ENCODE peak calls at places on chromosomes 2 and 18, in four cellular contexts. X is endothelial cell of umbilical vein, O is HepG2, W is GM23248. Z is an unnamed sample.

GRCh38 chr18:47992266-47992665 is 61.8 kb upstream of the SMAD2 start:
- DNase-seq in O (no peak), X (no peak), W (no peak), Z (no peak)

GRCh38 chr18:69085933-69086332 is 288.1 kb downstream of the CCDC102B start:
- DNase-seq in W (no peak), O (no peak), X (no peak), Z (no peak)

GRCh38 chr2:33022989-33023731 is 76.4 kb downstream of the LTBP1 start:
- DNase-seq in W (peak), O (peak), X (peak), Z (no peak)

GRCh38 chr2:10721344-10722251 is at the start of gene ATP6V1C2:
- DNase-seq in O (no peak), W (peak), X (no peak), Z (peak)

GRCh38 chr2:10911291-10912075 is at the start of gene KCNF1:
- DNase-seq in X (peak), W (peak), O (peak), Z (no peak)

GRCh38 chr2:148930046-148930775 is 55.2 kb downstream of the KIF5C start:
- DNase-seq in W (peak), X (no peak), O (no peak), Z (no peak)

GRCh38 chr18:45657357-45658335 is 42.4 kb downstream of the SLC14A2 start:
- DNase-seq in O (no peak), X (no peak), W (peak), Z (no peak)

GRCh38 chr18:34531110-34531509 is 179.0 kb upstream of the DTNA start:
- DNase-seq in W (no peak), X (no peak), O (no peak), Z (no peak)

GRCh38 chr2:10757814-10758286 is 36.4 kb downstream of the ATP6V1C2 start:
- DNase-seq in W (no peak), X (no peak), O (no peak), Z (no peak)

GRCh38 chr2:9703701-9704221 is 73.0 kb upstream of the YWHAQ start:
- DNase-seq in X (peak), W (peak), O (peak), Z (no peak)

GRCh38 chr2:134375935-134376334 is 122.1 kb downstream of the MGAT5 start:
- DNase-seq in W (peak), X (peak), O (peak), Z (no peak)

GRCh38 chr2:240604291-240604938 is 17.9 kb downstream of the CAPN10 start:
- DNase-seq in X (peak), W (peak), O (peak), Z (peak)

GRCh38 chr2:236663671-236664101 is 94.1 kb downstream of the ACKR3 start:
- DNase-seq in W (peak), X (no peak), O (no peak), Z (no peak)

GRCh38 chr2:71990826-71991225 is 156.8 kb downstream of the CYP26B1 start:
- DNase-seq in W (no peak), X (no peak), O (no peak), Z (no peak)

GRCh38 chr2:235605306-235605998 is 111.6 kb downstream of the AGAP1 start:
- DNase-seq in O (no peak), X (peak), W (peak), Z (no peak)

GRCh38 chr2:142944264-142944663 is 66.8 kb downstream of the KYNU start:
- DNase-seq in W (peak), X (peak), O (no peak), Z (no peak)

GRCh38 chr2:100812573-100812972 is 7.4 kb upstream of the NPAS2 start:
- DNase-seq in O (no peak), X (no peak), W (no peak), Z (no peak)

GRCh38 chr2:10079192-10079930 is 850 bp downstream of the CYS1 start:
- DNase-seq in O (no peak), X (no peak), W (peak), Z (peak)

GRCh38 chr2:53593891-53594585 is 173.6 kb upstream of the CHAC2 start:
- DNase-seq in W (peak), X (no peak), O (no peak), Z (no peak)

GRCh38 chr2:42925742-42926437 is 133.5 kb upstream of the HAAO start:
- DNase-seq in W (peak), O (peak), X (no peak), Z (no peak)

GRCh38 chr2:120929829-120930228 is 194.2 kb downstream of the GLI2 start:
- DNase-seq in X (no peak), W (peak), O (no peak), Z (no peak)

GRCh38 chr2:144115892-144116291 is 404.0 kb downstream of the ZEB2 start:
- DNase-seq in X (no peak), W (peak), O (no peak), Z (no peak)

GRCh38 chr18:12287684-12288405 is 20.2 kb upstream of the TUBB6 start:
- DNase-seq in W (peak), O (peak), X (peak), Z (no peak)

GRCh38 chr2:229463941-229464340 is 192.9 kb upstream of the PID1 start:
- DNase-seq in X (no peak), W (no peak), O (no peak), Z (no peak)

GRCh38 chr2:96816836-96817702 is 1.0 kb downstream of the CNNM3 start:
- DNase-seq in O (peak), W (peak), X (peak), Z (no peak)

GRCh38 chr2:118386636-118387302 is 298.5 kb downstream of the INSIG2 start:
- DNase-seq in W (peak), X (no peak), O (no peak), Z (no peak)

GRCh38 chr18:78713726-78714125 is 265.9 kb upstream of the SALL3 start:
- DNase-seq in O (no peak), W (no peak), X (no peak), Z (no peak)

GRCh38 chr2:159150208-159150607 is 136.3 kb downstream of the WDSUB1 start:
- DNase-seq in O (no peak), X (peak), W (no peak), Z (no peak)

GRCh38 chr18:57931038-57931437 is 113.0 kb upstream of the NEDD4L start:
- DNase-seq in W (no peak), O (no peak), X (no peak), Z (no peak)

GRCh38 chr18:14971461-14972185 is 223.7 kb downstream of the ANKRD30B start:
- DNase-seq in X (peak), O (no peak), W (peak), Z (no peak)

GRCh38 chr2:8144131-8144631 is 537.7 kb upstream of the ID2 start:
- DNase-seq in X (no peak), O (peak), W (no peak), Z (no peak)

GRCh38 chr18:79371536-79372210 is 24.1 kb upstream of the NFATC1 start:
- DNase-seq in O (no peak), W (no peak), X (no peak), Z (no peak)

GRCh38 chr18:21996261-21996892 is 173.0 kb upstream of the GATA6 start:
- DNase-seq in X (no peak), O (peak), W (peak), Z (no peak)

GRCh38 chr2:28350196-28350595 is 42.5 kb upstream of the FOSL2 start:
- DNase-seq in X (no peak), O (no peak), W (no peak), Z (no peak)

GRCh38 chr2:28352104-28352503 is 40.6 kb upstream of the FOSL2 start:
- DNase-seq in X (no peak), O (no peak), W (no peak), Z (no peak)

GRCh38 chr2:28350791-28351285 is 41.8 kb upstream of the FOSL2 start:
- DNase-seq in O (no peak), X (no peak), W (no peak), Z (no peak)

GRCh38 chr2:28352726-28353125 is 39.9 kb upstream of the FOSL2 start:
- DNase-seq in W (no peak), X (no peak), O (no peak), Z (no peak)

DNA sequence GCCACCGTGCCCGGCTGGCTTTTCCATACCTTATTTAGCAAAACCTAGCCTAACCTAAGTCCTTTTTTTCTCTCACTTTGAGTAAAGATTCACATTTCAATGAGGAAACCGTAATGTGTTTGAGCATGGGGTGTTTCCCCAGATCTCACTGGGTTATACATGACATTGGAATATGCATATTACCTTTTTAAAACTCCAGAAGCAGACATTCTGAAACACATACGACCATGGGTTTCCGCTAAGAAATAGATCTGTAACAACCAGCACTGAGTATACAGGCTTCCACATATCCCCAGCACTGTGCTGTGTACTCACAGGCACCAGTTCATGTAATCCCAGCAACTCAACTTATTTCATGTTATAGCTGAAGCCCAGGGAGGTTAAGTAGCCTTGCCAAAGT is 41.0 kb upstream of the FOSL2 start:
- DNase-seq in W (no peak), X (no peak), O (no peak), Z (no peak)
- H3K27ac ChIP-seq in W (no peak), X (no peak), O (no peak), Z (no peak)

GRCh38 chr2:65300772-65301711 is 73.4 kb downstream of the ACTR2 start:
- DNase-seq in W (peak), O (peak), X (no peak), Z (peak)
- H3K9ac ChIP-seq in W (peak), O (peak), X (no peak), Z (peak)

DNA sequence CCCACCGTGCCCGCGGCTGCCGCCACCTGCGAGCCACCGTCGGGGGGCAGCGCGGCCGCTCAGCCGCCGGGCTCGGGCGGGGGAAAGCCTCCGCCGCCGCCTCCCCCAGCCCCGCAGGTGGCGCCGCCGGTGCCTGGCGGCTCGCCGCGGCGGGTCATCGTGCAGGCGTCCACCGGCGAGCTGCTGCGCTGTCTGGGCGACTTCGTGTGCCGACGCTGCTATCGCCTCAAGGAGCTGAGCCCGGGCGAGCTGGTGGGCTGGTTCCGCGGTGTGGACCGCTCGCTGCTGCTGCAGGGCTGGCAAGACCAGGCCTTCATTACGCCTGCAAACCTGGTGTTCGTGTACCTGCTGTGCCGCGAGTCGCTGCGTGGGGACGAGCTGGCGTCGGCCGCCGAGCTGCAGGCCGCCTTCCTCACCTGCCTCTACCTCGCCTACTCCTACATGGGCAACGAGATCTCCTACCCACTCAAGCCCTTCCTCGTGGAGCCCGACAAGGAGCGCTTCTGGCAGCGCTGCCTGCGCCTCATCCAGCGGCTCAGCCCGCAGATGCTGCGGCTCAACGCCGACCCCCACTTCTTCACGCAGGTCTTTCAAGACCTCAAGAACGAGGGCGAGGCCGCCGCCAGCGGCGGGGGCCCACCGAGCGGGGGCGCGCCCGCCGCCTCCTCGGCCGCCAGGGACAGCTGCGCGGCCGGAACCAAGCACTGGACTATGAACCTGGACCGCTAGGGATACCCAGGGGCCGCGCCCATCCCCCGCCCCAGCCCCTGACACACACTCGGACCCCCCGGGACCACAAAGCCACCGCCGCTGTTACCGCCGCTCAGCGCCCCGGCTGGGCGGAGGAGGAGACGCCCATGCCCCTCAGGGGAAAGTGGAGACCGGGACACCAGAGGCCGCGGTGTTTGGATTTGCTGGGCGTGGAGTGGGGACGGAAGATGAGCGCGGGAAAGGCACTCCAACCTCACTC is 1.0 kb downstream of the CDK5R2 start:
- DNase-seq in O (no peak), W (no peak), X (no peak), Z (no peak)
- H3K4me3 ChIP-seq in O (no peak), W (no peak), X (no peak), Z (no peak)

GRCh38 chr2:238853724-238854123 is 5.8 kb downstream of the TWIST2 start:
- DNase-seq in O (no peak), W (peak), X (no peak), Z (no peak)
- H3K27ac ChIP-seq in O (no peak), W (peak), X (no peak), Z (no peak)

GRCh38 chr18:6757966-6758365 is 28.4 kb downstream of the ARHGAP28 start:
- DNase-seq in O (no peak), W (no peak), X (no peak), Z (no peak)

GRCh38 chr18:6763524-6763923 is 34.0 kb downstream of the ARHGAP28 start:
- DNase-seq in X (no peak), W (no peak), O (no peak), Z (no peak)

GRCh38 chr18:6764382-6764781 is 34.9 kb downstream of the ARHGAP28 start:
- DNase-seq in X (no peak), W (no peak), O (no peak), Z (no peak)

GRCh38 chr18:6755107-6755506 is 25.6 kb downstream of the ARHGAP28 start:
- DNase-seq in O (no peak), X (peak), W (no peak), Z (no peak)

GRCh38 chr18:6759579-6759978 is 30.1 kb downstream of the ARHGAP28 start:
- DNase-seq in X (no peak), O (no peak), W (no peak), Z (no peak)
- H3K9ac ChIP-seq in X (no peak), O (no peak), W (no peak), Z (no peak)

GRCh38 chr2:213678437-213679218 is 394.4 kb downstream of the SPAG16 start:
- DNase-seq in W (no peak), X (no peak), O (no peak), Z (no peak)
- H3K4me3 ChIP-seq in W (no peak), X (no peak), O (no peak), Z (no peak)

DNA sequence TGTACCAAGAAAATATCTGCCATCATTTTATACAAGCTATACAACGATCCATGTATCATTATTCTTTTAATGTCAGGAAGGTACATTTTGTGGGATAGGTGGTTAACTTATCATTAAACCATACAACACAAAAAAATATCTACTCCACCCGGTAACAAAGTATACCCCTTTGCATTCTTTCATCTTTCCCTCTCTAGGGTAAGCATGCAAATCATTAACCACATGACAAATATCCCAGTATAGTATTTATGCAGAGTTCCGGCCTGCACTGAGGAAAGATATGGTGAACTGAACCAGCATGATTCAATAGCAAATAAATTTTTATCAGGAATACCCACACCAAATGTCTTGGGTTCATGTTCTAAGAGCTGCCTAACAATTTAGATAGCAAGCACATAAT is 22.5 kb upstream of the SULT1C2 start:
- DNase-seq in W (no peak), X (no peak), O (peak), Z (no peak)
- H3K27ac ChIP-seq in W (no peak), X (no peak), O (no peak), Z (no peak)